ENCODE peak calls at places on chromosome 20, in four cellular contexts. One of them, this sample, is unnamed.

GRCh38 chr20:45100563-45101245 is at the start of gene KCNS1:
- DNase-seq in upper lobe of right lung: peak
- DNase-seq in RWPE2: peak
- DNase-seq in endodermal cell: peak
- DNase-seq in this sample: peak

GRCh38 chr20:54510546-54511129 is 35.2 kb downstream of the DOK5 start:
- DNase-seq in RWPE2: no peak
- DNase-seq in endodermal cell: peak
- DNase-seq in upper lobe of right lung: no peak
- DNase-seq in this sample: no peak

GRCh38 chr20:10611357-10611756 is 62.4 kb downstream of the JAG1 start:
- DNase-seq in upper lobe of right lung: no peak
- DNase-seq in endodermal cell: peak
- DNase-seq in RWPE2: no peak
- DNase-seq in this sample: peak

GRCh38 chr20:58441723-58442122 is 52.7 kb downstream of the VAPB start:
- DNase-seq in endodermal cell: peak
- DNase-seq in upper lobe of right lung: no peak
- DNase-seq in RWPE2: peak
- DNase-seq in this sample: no peak

GRCh38 chr20:42018979-42019378 is 400.8 kb upstream of the CHD6 start:
- DNase-seq in endodermal cell: peak
- DNase-seq in RWPE2: no peak
- DNase-seq in upper lobe of right lung: no peak
- DNase-seq in this sample: no peak

GRCh38 chr20:63033635-63034510 is 27.1 kb upstream of the BHLHE23 start:
- DNase-seq in upper lobe of right lung: peak
- DNase-seq in endodermal cell: no peak
- DNase-seq in RWPE2: peak
- DNase-seq in this sample: no peak

GRCh38 chr20:23254034-23254433 is 96.6 kb upstream of the NXT1 start:
- DNase-seq in upper lobe of right lung: no peak
- DNase-seq in RWPE2: no peak
- DNase-seq in endodermal cell: no peak
- DNase-seq in this sample: no peak

GRCh38 chr20:63044605-63045004 is 37.8 kb upstream of the BHLHE23 start:
- DNase-seq in RWPE2: peak
- DNase-seq in endodermal cell: no peak
- DNase-seq in upper lobe of right lung: no peak
- DNase-seq in this sample: no peak

GRCh38 chr20:34538671-34539123 is 19.8 kb upstream of the MAP1LC3A start:
- DNase-seq in RWPE2: peak
- DNase-seq in upper lobe of right lung: peak
- DNase-seq in endodermal cell: peak
- DNase-seq in this sample: peak

GRCh38 chr20:1299522-1299921 is 29.4 kb downstream of the SDCBP2 start:
- DNase-seq in endodermal cell: peak
- DNase-seq in upper lobe of right lung: peak
- DNase-seq in RWPE2: no peak
- DNase-seq in this sample: peak

GRCh38 chr20:52047811-52048302 is 143.7 kb downstream of the ZFP64 start:
- DNase-seq in endodermal cell: peak
- DNase-seq in upper lobe of right lung: no peak
- DNase-seq in RWPE2: no peak
- DNase-seq in this sample: no peak

GRCh38 chr20:38173237-38174156 is 8.4 kb upstream of the TGM2 start:
- DNase-seq in endodermal cell: no peak
- DNase-seq in upper lobe of right lung: peak
- DNase-seq in RWPE2: peak
- DNase-seq in this sample: no peak

GRCh38 chr20:5486377-5487054 is 169.8 kb upstream of the PROKR2 start:
- DNase-seq in RWPE2: no peak
- DNase-seq in upper lobe of right lung: no peak
- DNase-seq in endodermal cell: no peak
- DNase-seq in this sample: no peak

GRCh38 chr20:9955646-9956045 is 79.1 kb upstream of the ANKEF1 start:
- DNase-seq in upper lobe of right lung: no peak
- DNase-seq in RWPE2: no peak
- DNase-seq in endodermal cell: no peak
- DNase-seq in this sample: no peak

GRCh38 chr20:37598611-37599342 is 71.1 kb upstream of the BLCAP start:
- DNase-seq in endodermal cell: no peak
- DNase-seq in upper lobe of right lung: no peak
- DNase-seq in RWPE2: no peak
- DNase-seq in this sample: no peak

GRCh38 chr20:37903317-37904007 is 535 bp downstream of the VSTM2L start:
- DNase-seq in upper lobe of right lung: no peak
- DNase-seq in endodermal cell: no peak
- DNase-seq in RWPE2: peak
- DNase-seq in this sample: peak

GRCh38 chr20:25471020-25471419 is 63.5 kb downstream of the GINS1 start:
- DNase-seq in RWPE2: no peak
- DNase-seq in upper lobe of right lung: no peak
- DNase-seq in endodermal cell: no peak
- DNase-seq in this sample: no peak

GRCh38 chr20:25469558-25469957 is 62.1 kb downstream of the GINS1 start:
- DNase-seq in upper lobe of right lung: no peak
- DNase-seq in RWPE2: no peak
- DNase-seq in endodermal cell: no peak
- DNase-seq in this sample: no peak

GRCh38 chr20:25467441-25467840 is 60.0 kb downstream of the GINS1 start:
- DNase-seq in endodermal cell: no peak
- DNase-seq in RWPE2: no peak
- DNase-seq in upper lobe of right lung: no peak
- DNase-seq in this sample: no peak

GRCh38 chr20:25468126-25469075 is 60.9 kb downstream of the GINS1 start:
- DNase-seq in upper lobe of right lung: peak
- DNase-seq in RWPE2: no peak
- DNase-seq in endodermal cell: no peak
- DNase-seq in this sample: no peak

DNA sequence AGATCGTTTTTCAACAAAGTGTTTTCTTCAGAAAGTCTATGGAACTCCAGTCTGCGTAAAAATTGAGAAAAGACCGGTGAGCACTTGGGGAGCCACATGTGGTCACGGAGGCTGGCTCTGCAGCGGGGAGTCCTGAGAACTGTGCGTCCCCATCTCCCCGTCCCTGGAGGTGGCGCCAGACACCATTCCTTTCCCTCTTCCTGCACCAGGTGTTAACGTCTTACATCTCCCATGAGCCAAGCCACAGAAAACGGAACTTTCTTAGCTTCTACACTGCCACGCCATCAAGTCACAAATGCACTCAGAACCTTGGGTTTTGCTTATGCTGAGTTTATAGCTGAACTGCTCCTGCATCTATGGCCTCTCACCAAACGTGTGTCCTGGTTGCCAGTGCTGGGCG is 62.6 kb downstream of the GINS1 start:
- DNase-seq in upper lobe of right lung: no peak
- DNase-seq in endodermal cell: peak
- DNase-seq in RWPE2: no peak
- DNase-seq in this sample: peak
- TF ChIP-seq CTCF in upper lobe of right lung: peak
- TF ChIP-seq CTCF in endodermal cell: peak
- TF ChIP-seq CTCF in RWPE2: peak
- TF ChIP-seq CTCF in this sample: peak

GRCh38 chr20:57374343-57374930 is 16.8 kb upstream of the RBM38 start:
- DNase-seq in upper lobe of right lung: no peak
- DNase-seq in RWPE2: peak
- DNase-seq in endodermal cell: no peak
- DNase-seq in this sample: no peak
- TF ChIP-seq CTCF in upper lobe of right lung: no peak
- TF ChIP-seq CTCF in RWPE2: no peak
- TF ChIP-seq CTCF in endodermal cell: no peak
- TF ChIP-seq CTCF in this sample: no peak

DNA sequence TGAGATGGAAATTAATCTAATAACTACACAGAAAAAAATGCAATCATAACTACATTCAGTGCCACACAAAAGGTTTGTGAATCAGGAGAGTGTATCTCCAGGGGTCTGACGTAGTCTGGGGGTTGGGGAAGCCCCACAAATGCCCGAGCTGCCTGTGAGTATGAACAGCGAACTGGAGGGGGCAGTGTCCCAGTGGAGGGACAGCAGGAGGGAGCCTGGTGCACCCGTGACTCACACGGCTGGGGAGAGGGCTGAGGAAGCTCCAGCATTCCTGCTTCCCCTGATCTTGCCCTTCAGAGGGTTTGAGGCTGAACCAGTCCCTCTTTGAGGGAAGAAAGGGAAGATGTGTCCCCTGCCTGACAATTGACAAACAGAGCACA is 78.9 kb downstream of the CDH26 start:
- DNase-seq in endodermal cell: peak
- DNase-seq in upper lobe of right lung: no peak
- DNase-seq in RWPE2: peak
- DNase-seq in this sample: no peak
- TF ChIP-seq CTCF in endodermal cell: peak
- TF ChIP-seq CTCF in upper lobe of right lung: no peak
- TF ChIP-seq CTCF in RWPE2: peak
- TF ChIP-seq CTCF in this sample: no peak

GRCh38 chr20:48921168-48921882 is at the start of gene ARFGEF2:
- DNase-seq in RWPE2: peak
- DNase-seq in endodermal cell: peak
- DNase-seq in upper lobe of right lung: peak
- DNase-seq in this sample: peak
- TF ChIP-seq CTCF in RWPE2: peak
- TF ChIP-seq CTCF in endodermal cell: no peak
- TF ChIP-seq CTCF in upper lobe of right lung: no peak
- TF ChIP-seq CTCF in this sample: no peak

GRCh38 chr20:8212286-8212685 is 80.2 kb downstream of the PLCB1 start:
- DNase-seq in upper lobe of right lung: no peak
- DNase-seq in RWPE2: no peak
- DNase-seq in endodermal cell: no peak
- DNase-seq in this sample: peak
- TF ChIP-seq CTCF in upper lobe of right lung: no peak
- TF ChIP-seq CTCF in RWPE2: no peak
- TF ChIP-seq CTCF in endodermal cell: no peak
- TF ChIP-seq CTCF in this sample: no peak

GRCh38 chr20:25308083-25308491 is 60.2 kb downstream of the PYGB start:
- DNase-seq in upper lobe of right lung: peak
- DNase-seq in endodermal cell: no peak
- DNase-seq in RWPE2: peak
- DNase-seq in this sample: no peak

GRCh38 chr20:25310921-25311728 is 63.2 kb downstream of the PYGB start:
- DNase-seq in upper lobe of right lung: peak
- DNase-seq in endodermal cell: no peak
- DNase-seq in RWPE2: peak
- DNase-seq in this sample: peak

GRCh38 chr20:25309395-25310267 is 61.7 kb downstream of the PYGB start:
- DNase-seq in upper lobe of right lung: peak
- DNase-seq in endodermal cell: no peak
- DNase-seq in RWPE2: peak
- DNase-seq in this sample: peak

GRCh38 chr20:25308671-25309394 is 60.9 kb downstream of the PYGB start:
- DNase-seq in RWPE2: peak
- DNase-seq in endodermal cell: no peak
- DNase-seq in upper lobe of right lung: peak
- DNase-seq in this sample: peak

DNA sequence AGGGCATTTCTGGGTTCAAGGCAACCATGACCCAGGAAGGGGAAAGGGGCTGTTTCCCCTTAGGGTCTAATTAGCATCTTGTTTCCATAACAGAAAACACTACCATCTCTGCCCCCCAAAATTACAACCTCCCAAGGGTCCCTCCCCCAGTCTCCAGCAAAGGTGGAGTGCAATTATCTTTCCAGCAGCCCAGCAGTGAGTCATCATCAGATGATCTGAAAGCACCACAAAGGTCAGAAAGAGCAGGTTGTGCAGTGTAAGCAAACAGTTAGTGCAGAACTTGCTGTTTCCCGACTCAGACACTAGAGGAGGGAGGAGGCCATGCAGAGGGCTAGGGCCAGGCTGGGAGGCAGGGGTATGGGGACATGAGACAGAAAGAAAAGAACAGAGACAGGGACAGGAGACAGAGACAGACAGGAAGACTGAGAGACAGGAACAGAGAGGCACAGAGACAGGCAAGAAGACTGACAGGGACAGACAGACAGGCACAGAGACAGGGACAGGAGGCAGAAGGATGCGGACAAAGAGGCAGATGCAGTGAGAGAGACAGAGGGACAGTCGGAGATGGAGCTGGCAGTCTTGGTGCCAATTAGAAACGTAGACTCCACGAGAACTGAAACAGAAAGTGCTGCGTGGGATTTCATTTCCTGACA is 62.5 kb downstream of the PYGB start:
- DNase-seq in upper lobe of right lung: peak
- DNase-seq in endodermal cell: no peak
- DNase-seq in RWPE2: peak
- DNase-seq in this sample: peak
- TF ChIP-seq CTCF in upper lobe of right lung: peak
- TF ChIP-seq CTCF in endodermal cell: peak
- TF ChIP-seq CTCF in RWPE2: peak
- TF ChIP-seq CTCF in this sample: peak

DNA sequence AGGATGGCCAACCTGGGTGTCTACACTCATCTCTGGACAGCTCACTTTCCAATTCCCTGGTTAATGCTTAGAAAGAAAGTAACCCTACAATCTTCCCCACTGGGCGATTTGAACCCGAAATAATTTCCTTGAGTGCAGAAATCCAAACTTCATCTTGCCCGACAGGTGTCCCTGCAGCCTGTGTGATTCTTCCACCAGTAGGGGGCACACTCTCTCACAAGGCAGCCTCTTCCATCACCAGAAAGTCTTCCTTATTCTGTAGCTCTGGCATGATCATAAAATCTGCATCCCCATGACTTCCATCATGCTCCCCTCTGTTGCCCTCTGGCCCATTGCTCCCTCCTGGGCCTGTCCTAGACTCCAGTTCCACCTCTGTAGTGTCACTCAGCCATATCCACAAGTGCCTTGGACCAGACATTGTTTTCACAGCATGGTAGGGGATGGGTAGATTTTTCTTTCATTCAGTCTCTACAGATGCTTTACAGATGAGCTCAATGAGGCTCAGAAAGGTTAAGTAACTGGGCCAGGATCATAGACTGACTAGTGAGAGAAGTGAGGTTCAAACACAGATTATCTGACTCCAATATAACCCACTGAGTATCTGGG is 170.4 kb upstream of the SPTLC3 start:
- DNase-seq in endodermal cell: peak
- DNase-seq in RWPE2: no peak
- DNase-seq in upper lobe of right lung: no peak
- DNase-seq in this sample: no peak
- TF ChIP-seq CTCF in endodermal cell: peak
- TF ChIP-seq CTCF in RWPE2: peak
- TF ChIP-seq CTCF in upper lobe of right lung: peak
- TF ChIP-seq CTCF in this sample: peak